ENCODE peak calls at places on chromosomes 13 and 19, in four cellular contexts. H is neuronal stem cell; Z is choroid plexus epithelial cell; L is CD4-positive, CD25-positive, alpha-beta regulatory T cell. A is an unnamed sample.

GRCh38 chr13:90896022-90896421 is 451.5 kb upstream of the MIR17HG start:
- DNase-seq in L (no peak), Z (no peak), H (no peak), A (no peak)

GRCh38 chr19:4012092-4012974 is 4.8 kb downstream of the PIAS4 start:
- DNase-seq in Z (no peak), L (no peak), H (no peak), A (no peak)

GRCh38 chr13:60398949-60399589 is 2.0 kb downstream of the TDRD3 start:
- DNase-seq in L (no peak), Z (peak; percentile 26), H (no peak), A (no peak)

GRCh38 chr13:84651288-84651687 is 769.0 kb upstream of the SLITRK1 start:
- DNase-seq in Z (peak; percentile 95), L (no peak), H (no peak), A (no peak)

GRCh38 chr13:59906413-59907027 is 257.2 kb downstream of the DIAPH3 start:
- DNase-seq in H (no peak), Z (peak; percentile 76), L (no peak), A (no peak)

GRCh38 chr19:13742756-13743155 is 21.6 kb upstream of the MRI1 start:
- DNase-seq in H (no peak), Z (peak; percentile 25), L (no peak), A (no peak)

GRCh38 chr13:79508224-79508961 is 27.4 kb downstream of the NDFIP2 start:
- DNase-seq in Z (no peak), L (no peak), H (no peak), A (no peak)

GRCh38 chr13:68190826-68191225 is 960.7 kb upstream of the PCDH9 start:
- DNase-seq in L (no peak), Z (peak; percentile 53), H (no peak), A (no peak)

GRCh38 chr13:79085021-79085420 is 321.0 kb downstream of the RBM26 start:
- DNase-seq in L (no peak), H (no peak), Z (no peak), A (no peak)

GRCh38 chr13:44243198-44243852 is 130.3 kb upstream of the SERP2 start:
- DNase-seq in L (no peak), H (peak; percentile 15), Z (peak; percentile 89), A (no peak)

GRCh38 chr19:43782311-43782660 is 1.5 kb upstream of the KCNN4 start:
- DNase-seq in L (no peak), H (no peak), Z (no peak), A (no peak)

GRCh38 chr19:33373701-33374405 is at the start of gene CEBPG:
- DNase-seq in L (peak; percentile 64), Z (peak; percentile 74), H (peak; percentile 43), A (peak; percentile 57)

GRCh38 chr19:14770136-14770535 is 8.2 kb downstream of the ADGRE2 start:
- DNase-seq in H (no peak), L (no peak), Z (no peak), A (no peak)

GRCh38 chr13:114140909-114141255 is 8.5 kb upstream of the RASA3 start:
- DNase-seq in L (no peak), Z (no peak), H (no peak), A (peak; percentile 55)

DNA sequence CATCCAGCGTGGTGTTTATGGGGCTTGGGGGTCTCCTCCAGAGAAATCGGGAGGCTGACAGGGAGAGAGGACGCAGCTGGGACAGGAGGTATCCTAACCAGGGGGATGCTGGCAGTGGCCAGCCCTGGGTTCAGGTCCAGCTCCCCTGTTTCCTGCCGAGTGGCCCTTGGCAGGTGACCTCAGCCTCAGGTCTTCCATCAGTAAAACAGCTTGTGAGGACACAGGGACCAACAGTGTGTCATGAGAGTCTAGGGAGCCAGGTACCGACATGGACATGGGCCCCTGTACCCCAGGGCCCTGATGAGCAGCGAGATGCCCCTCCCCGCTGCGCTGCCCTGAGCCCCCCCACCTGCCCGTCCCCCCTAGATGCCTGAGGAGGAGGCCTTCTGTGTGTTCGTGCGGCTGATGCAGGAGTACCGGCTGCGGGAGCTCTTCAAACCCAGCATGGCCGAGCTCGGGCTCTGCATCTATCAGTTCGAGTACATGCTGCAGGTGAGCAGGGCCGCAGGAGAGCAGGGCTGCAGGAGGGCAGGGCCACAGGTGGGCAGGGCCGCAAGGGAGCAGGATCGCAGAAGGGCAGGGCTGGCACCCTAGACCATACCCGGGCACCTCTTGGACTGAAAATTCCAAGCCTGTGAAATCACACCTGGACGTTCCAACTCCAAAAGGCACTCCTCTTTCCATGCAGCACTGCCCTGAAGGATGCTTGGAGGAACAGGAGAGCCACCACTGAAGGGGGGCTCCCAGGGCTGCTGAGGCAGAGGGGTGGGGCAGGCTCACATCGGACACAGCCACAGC is 19.8 kb downstream of the EVI5L start:
- DNase-seq in Z (no peak), L (no peak), H (no peak), A (no peak)
- H3K4me3 ChIP-seq in Z (no peak overlapping the region), L (no peak overlapping the region), H (no peak overlapping the region), A (no peak overlapping the region)

GRCh38 chr13:48294670-48295069 is 8.9 kb upstream of the RB1 start:
- DNase-seq in Z (no peak), H (no peak), L (no peak), A (no peak)
- H3K4me3 ChIP-seq in Z (no peak overlapping the region), H (no peak overlapping the region), L (no peak overlapping the region), A (no peak overlapping the region)

GRCh38 chr19:17998827-17999150 is 9.2 kb upstream of the ARRDC2 start:
- DNase-seq in L (no peak), H (no peak), Z (no peak), A (no peak)
- H3K4me3 ChIP-seq in L (no peak overlapping the region), H (no peak overlapping the region), Z (no peak overlapping the region), A (no peak overlapping the region)

DNA sequence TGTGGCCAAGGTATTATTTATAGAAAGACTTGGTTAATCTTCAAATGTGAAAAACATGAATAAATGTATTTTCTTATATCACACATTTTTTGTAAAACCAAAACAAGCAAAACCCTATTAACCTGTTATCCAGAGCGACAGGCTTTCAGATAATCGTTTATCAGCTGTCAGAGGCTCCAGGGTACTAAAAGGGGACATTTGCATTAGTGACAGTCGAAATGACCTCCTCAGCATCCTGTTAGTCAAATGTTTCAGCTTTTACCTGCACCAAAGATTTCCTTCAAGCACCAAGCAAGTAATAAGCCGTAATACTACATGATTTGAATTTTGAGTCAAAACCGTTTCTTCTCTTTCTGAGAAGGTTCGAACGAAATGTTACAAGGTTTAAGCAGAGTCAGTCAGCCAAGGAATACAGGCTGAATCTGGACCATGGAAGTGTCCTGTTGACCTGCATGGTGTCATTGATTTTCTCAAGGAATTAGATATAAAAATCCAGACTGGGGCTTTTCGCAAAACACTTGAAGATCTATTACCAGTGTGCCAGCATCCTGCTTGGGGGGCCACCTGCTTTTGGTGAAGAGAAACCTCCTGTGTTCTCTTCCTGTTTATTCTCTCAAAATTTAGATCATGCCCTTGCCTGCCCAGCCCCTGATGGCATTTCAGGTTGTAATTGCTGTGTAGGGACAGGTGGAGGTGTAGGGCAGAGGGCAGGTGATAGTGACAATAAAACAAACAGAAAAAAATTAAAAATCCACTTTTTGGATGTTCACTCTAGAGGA is 11.3 kb upstream of the RFC3 start:
- DNase-seq in H (no peak), Z (no peak), L (no peak), A (no peak)
- H3K4me3 ChIP-seq in H (no peak overlapping the region), Z (no peak overlapping the region), L (no peak overlapping the region), A (no peak overlapping the region)

DNA sequence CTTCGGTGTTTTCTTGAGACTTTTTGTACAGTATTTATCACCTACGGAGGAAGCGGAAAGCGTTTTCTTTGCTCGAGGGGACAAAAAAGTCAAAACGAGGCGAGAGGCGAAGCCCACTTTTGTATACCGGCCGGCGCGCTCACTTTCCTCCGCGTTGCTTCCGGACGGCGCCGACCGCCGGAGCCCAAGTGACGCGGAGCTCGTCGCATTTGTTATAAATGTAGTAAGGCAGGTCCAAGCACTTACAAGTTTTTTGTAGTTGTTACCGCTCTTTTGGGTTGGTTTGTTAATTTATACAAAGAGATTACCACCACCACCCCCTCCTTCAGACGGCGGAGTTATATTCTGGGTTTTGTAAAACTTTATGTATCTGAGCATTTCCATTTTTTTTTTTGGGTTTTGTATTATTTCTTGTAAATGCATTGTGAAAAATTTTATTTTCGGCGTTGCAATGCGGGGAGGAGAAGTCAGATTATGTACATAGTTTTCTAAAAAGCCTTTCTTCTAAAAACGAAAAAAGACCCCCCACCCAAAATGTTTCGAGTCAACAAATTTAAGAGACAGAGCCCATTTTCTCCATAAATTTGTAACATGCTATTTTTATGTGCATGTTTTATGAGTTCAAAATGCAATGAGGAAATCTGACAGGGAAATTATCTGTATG is 2.2 kb downstream of the SOX1 start:
- DNase-seq in L (no peak), H (no peak), Z (no peak), A (no peak)
- H3K4me3 ChIP-seq in L (no peak overlapping the region), H (peak overlapping the region; percentile 89), Z (no peak overlapping the region), A (no peak overlapping the region)

DNA sequence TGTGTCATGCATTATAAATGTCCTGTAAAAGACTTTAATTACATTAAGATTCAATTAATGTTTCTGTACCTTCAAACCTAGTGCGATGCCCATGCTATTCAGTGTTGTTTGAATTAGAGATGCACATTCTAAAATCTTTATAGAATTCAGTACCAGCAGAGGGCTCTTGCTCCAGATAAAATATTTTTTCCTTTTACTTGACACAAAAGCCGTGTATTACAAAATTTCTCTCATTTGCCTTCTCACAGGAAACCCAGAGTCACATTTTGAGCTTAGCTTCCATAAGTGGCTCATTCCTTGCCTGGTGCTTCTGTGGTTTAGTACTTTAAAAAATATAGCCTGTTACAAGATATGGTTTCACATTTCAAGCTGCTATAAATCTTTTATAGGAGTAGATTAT is 101.2 kb downstream of the RNF17 start:
- DNase-seq in Z (peak; percentile 42), L (no peak), H (no peak), A (no peak)
- H3K4me3 ChIP-seq in Z (no peak overlapping the region), L (no peak overlapping the region), H (no peak overlapping the region), A (no peak overlapping the region)

A was measured in naive thymus-derived CD4-positive, alpha-beta T cell.